ENCODE peak calls at places on chromosomes 1 and 21, in six cellular contexts. X is left ventricle myocardium inferior; W is colonic mucosa; S is stomach; C is activated CD8-positive, alpha-beta T cell treated with anti-CD3 and anti-CD28 coated beads for 36 hours; I is neural crest cell. E is an unnamed sample.

GRCh38 chr1:5595531-5596170 is 396.6 kb downstream of the NPHP4 start:
- DNase-seq in S (peak), C (no peak), X (no peak), I (no peak), W (peak), E (no peak)

GRCh38 chr1:202164271-202165037 is 4.1 kb upstream of the PTPN7 start:
- DNase-seq in S (no peak), I (no peak), W (no peak), X (no peak), C (peak), E (no peak)

GRCh38 chr21:37712204-37712934 is 203.9 kb downstream of the KCNJ6 start:
- DNase-seq in I (peak), W (peak), S (peak), X (peak), C (peak), E (peak)

GRCh38 chr1:49841767-49842166 is 182.0 kb downstream of the AGBL4 start:
- DNase-seq in I (no peak), C (no peak), W (no peak), S (no peak), X (no peak), E (no peak)

GRCh38 chr1:94259635-94260289 is 22.4 kb upstream of the ARHGAP29 start:
- DNase-seq in I (no peak), W (no peak), S (no peak), C (no peak), X (no peak), E (no peak)

GRCh38 chr1:36962991-36963390 is 71.3 kb downstream of the GRIK3 start:
- DNase-seq in X (no peak), S (no peak), C (no peak), I (no peak), W (no peak), E (no peak)

GRCh38 chr1:42963378-42964005 is 4.8 kb upstream of the SLC2A1 start:
- DNase-seq in I (no peak), X (no peak), W (no peak), S (no peak), C (peak), E (no peak)

GRCh38 chr1:12022036-12022435 is 2.7 kb downstream of the MIIP start:
- DNase-seq in S (no peak), X (no peak), C (no peak), W (no peak), I (no peak), E (no peak)

GRCh38 chr1:220335668-220336067 is 63.4 kb upstream of the RAB3GAP2 start:
- DNase-seq in W (no peak), I (no peak), C (no peak), S (peak), X (no peak), E (no peak)

GRCh38 chr1:203273869-203274602 is 31.3 kb upstream of the BTG2 start:
- DNase-seq in C (peak), I (no peak), X (peak), W (peak), S (peak), E (peak)

GRCh38 chr1:224380003-224380402 is 23.3 kb downstream of the CNIH4 start:
- DNase-seq in I (no peak), S (no peak), C (peak), X (no peak), W (no peak), E (no peak)

GRCh38 chr1:25487628-25488027 is 55.8 kb upstream of the LDLRAP1 start:
- DNase-seq in W (no peak), S (no peak), I (peak), C (peak), X (no peak), E (no peak)

GRCh38 chr1:99808391-99809115 is 41.6 kb upstream of the AGL start:
- DNase-seq in X (no peak), W (peak), I (peak), S (no peak), C (peak), E (no peak)

GRCh38 chr1:54459714-54460113 is 53.5 kb upstream of the SSBP3 start:
- DNase-seq in X (no peak), I (peak), W (no peak), S (no peak), C (peak), E (no peak)

GRCh38 chr1:246267896-246268295 is 239.2 kb downstream of the SMYD3 start:
- DNase-seq in C (no peak), W (no peak), X (no peak), I (no peak), S (no peak), E (no peak)

GRCh38 chr1:172135923-172136610 is 284.4 kb upstream of the C1orf105 start:
- DNase-seq in I (no peak), C (no peak), S (no peak), X (no peak), W (no peak), E (no peak)

GRCh38 chr1:53468374-53468773 is 9.2 kb downstream of the DMRTB1 start:
- DNase-seq in I (no peak), S (peak), C (no peak), W (no peak), X (no peak), E (no peak)

GRCh38 chr1:27111771-27112573 is 43.0 kb downstream of the SLC9A1 start:
- DNase-seq in C (peak), I (no peak), X (peak), S (peak), W (peak), E (peak)

GRCh38 chr1:47791879-47792608 is 205.1 kb downstream of the TRABD2B start:
- DNase-seq in C (no peak), I (no peak), S (no peak), W (no peak), X (no peak), E (no peak)

GRCh38 chr1:26666855-26667254 is 29.0 kb upstream of the ARID1A start:
- DNase-seq in X (no peak), S (no peak), I (no peak), C (peak), W (no peak), E (no peak)

GRCh38 chr1:79682478-79682877 is 675.9 kb upstream of the ADGRL4 start:
- DNase-seq in X (no peak), I (no peak), S (no peak), C (no peak), W (no peak), E (no peak)

GRCh38 chr1:230536641-230537155 is 105.6 kb upstream of the COG2 start:
- DNase-seq in I (no peak), C (no peak), X (no peak), W (no peak), S (no peak), E (no peak)

GRCh38 chr1:205502992-205503391 is 1.5 kb upstream of the CDK18 start:
- DNase-seq in C (no peak), X (no peak), W (no peak), I (no peak), S (no peak), E (no peak)

GRCh38 chr1:22969224-22969829 is 3.3 kb downstream of the LACTBL1 start:
- DNase-seq in S (no peak), W (peak), X (no peak), I (no peak), C (no peak), E (no peak)

GRCh38 chr1:228768345-228768717 is 33.1 kb downstream of the RHOU start:
- DNase-seq in C (no peak), W (no peak), I (no peak), S (no peak), X (no peak), E (no peak)
- TF ChIP-seq CTCF in C (no peak), W (no peak), I (no peak), S (no peak), X (no peak), E (no peak)

GRCh38 chr1:212410231-212410825 is 4.4 kb downstream of the PACC1 start:
- DNase-seq in I (no peak), S (no peak), W (no peak), X (no peak), C (no peak), E (no peak)

GRCh38 chr1:212414328-212415106 is at the start of gene PACC1:
- DNase-seq in I (peak), C (peak), X (peak), W (peak), S (peak), E (peak)

GRCh38 chr1:212413902-212414327 is 771 bp downstream of the PACC1 start:
- DNase-seq in W (no peak), S (no peak), I (peak), X (no peak), C (no peak), E (no peak)

GRCh38 chr1:212412374-212412773 is 2.3 kb downstream of the PACC1 start:
- DNase-seq in X (no peak), I (no peak), C (no peak), W (no peak), S (no peak), E (no peak)

GRCh38 chr1:212415107-212415841 is 588 bp upstream of the PACC1 start:
- DNase-seq in W (no peak), C (peak), I (no peak), X (no peak), S (no peak), E (no peak)
- TF ChIP-seq CTCF in W (no peak), C (no peak), I (no peak), X (no peak), S (no peak), E (no peak)

DNA sequence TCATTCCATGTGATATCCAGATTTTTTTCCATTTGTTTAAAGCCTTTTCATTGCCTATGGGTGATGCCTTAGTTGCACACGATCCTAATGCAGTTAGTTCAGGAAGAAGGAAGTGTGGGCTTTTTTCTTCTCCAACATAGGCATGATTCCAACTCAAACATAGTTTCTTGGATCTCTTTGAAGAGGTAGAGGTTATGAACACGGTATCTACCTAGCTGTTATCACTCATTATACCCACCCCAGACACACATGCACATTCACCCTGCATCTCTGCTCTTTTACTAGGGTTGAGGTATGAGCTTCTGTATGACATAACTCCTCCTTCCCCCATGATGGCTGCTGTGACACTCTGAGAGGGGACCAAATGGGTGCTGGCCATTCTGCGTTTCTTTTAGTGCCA is 122.1 kb upstream of the ZNF648 start:
- DNase-seq in S (no peak), C (no peak), W (peak), X (no peak), I (no peak), E (no peak)
- TF ChIP-seq CTCF in S (no peak), C (no peak), W (no peak), X (no peak), I (no peak), E (no peak)

GRCh38 chr1:1374861-1375662 is at the start of gene AURKAIP1:
- DNase-seq in I (peak), W (peak), C (peak), X (peak), S (peak), E (peak)
- TF ChIP-seq CTCF in I (peak), W (no peak), C (no peak), X (peak), S (no peak), E (peak)

DNA sequence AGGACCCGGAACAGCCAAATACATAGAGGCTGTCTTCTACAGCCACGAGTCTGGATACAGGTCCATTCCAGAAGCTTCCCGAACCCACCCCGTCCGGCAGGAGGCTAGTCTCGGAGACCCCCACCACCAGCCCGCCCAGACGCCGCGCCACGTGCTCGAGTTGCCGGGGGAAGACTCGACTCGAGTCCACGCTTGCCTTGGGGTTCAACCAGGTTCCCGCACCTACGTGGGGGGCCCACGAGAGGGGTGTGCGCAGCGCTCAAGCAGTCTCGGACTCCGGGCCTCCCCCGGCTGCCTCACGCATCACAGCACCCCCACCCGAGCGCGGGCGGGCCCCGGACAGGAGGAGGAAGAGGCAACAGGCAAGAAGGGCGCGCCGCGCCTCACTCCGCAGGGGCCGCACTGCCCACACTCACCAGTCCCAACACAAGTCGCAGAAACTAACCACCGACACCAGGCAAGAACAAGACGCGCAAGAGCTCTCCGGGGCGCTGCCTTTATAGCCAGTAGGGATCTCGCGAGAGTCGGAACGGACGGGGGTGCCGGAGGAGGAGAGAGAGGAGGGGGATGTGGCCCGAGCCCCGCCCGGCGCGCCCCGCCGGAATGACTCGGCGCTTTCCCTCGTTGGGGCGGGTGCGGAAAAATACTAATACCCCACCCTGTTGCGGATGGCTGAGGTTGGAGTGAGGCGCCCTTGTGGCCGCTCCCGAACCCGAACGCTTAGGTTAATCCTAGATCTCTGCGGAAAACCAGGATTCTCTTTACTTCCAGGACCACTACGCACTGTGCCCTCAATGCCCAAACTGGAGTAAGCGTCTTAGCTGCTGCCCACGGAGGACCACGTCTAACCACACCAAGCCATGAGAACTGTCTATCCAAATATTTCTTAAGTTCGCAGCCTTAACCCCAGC is at the start of gene PRDX1:
- DNase-seq in I (peak), X (peak), S (peak), C (peak), W (peak), E (peak)
- TF ChIP-seq CTCF in I (peak), X (no peak), S (no peak), C (no peak), W (no peak), E (peak)

DNA sequence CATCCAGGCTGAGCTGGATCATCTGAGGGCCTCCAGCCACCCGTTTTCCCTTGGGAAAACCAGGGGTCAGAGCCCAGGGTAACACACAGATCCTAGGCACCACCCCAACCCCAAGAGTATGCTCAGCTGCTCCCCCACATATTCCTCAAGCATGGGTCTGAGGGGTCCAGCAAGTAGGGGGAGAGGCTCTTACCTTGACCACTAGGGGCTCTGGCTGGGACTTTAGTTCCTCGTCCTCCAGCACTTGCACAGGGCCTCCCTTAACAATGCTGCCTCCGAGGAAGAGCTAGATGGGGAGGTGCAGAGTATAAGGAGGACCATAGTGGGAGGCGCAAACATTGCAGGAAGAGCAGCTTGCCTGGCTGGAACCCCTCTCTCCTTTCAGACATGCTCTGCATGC is 7.5 kb downstream of the SELENBP1 start:
- DNase-seq in C (no peak), S (no peak), I (no peak), W (no peak), X (no peak), E (no peak)
- TF ChIP-seq CTCF in C (no peak), S (no peak), I (no peak), W (no peak), X (no peak), E (no peak)

DNA sequence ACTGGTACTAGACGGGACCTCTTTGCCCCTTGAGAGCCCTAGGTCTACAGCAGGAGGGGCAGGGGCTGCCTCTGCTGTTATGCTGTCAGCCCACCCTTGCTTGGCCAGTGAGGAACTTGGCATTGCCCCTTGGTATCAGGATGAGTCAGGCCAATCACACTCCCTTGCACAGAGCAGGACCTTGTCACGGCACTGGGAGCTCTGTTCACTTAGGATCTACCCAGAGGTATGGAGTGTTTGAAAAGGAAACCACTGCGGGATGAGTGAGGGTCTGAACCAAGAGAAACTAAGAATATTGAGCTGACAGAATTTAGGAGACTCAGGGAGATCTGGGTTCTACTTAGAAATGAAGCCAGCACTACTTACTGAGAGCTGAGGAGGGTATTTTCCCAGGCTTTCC is 1.8 kb downstream of the FABP3 start:
- DNase-seq in S (no peak), C (no peak), W (no peak), I (no peak), X (no peak), E (no peak)
- TF ChIP-seq CTCF in S (no peak), C (no peak), W (no peak), I (no peak), X (no peak), E (no peak)

GRCh38 chr1:58804853-58805252 is 21.0 kb upstream of the JUN start:
- DNase-seq in I (no peak), W (peak), S (no peak), C (no peak), X (no peak), E (no peak)
- TF ChIP-seq CTCF in I (no peak), W (no peak), S (no peak), C (no peak), X (no peak), E (no peak)

DNA sequence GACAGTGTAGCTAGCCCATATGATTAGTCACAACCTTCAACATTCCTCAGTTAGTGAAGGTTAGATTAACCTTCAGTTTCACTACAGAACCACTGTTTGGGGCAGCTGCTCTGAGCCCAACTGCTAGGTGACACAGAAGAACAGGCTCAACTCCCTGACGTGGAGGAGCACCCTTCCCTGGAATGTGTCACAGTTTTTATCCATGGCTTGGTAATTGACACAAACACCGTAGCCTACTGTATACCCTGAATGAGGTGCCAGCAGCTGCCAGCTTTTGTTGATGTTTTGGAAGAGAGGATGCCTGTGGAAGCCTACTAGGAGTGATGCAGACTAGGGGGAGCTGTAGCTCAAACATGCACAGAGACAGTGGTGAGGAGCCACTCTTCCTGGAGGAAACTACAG is 56.6 kb upstream of the CR2 start:
- DNase-seq in C (no peak), S (no peak), I (no peak), W (no peak), X (no peak), E (no peak)
- TF ChIP-seq CTCF in C (no peak), S (no peak), I (no peak), W (no peak), X (no peak), E (no peak)

DNA sequence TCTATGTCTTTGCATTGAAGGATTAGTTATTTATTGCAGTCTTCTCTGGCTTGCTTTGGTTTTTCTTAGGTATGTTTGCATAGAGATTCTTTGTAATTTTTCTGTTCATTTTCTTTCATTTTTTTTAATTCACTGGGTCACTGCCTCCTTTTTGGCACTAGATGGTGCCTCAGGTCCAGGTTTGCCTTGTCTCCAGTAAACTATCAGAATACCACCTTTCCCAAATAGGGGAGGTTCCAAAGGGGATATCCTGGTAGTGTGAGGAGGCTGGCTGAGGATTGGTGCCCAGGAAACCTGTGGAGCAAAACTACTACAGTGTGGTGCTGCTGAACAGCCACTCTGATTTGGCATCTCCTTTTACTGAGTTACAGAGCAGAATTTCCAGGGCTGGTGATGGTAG is 257.1 kb downstream of the KCTD3 start:
- DNase-seq in X (no peak), C (no peak), I (no peak), S (no peak), W (no peak), E (no peak)
- TF ChIP-seq CTCF in X (no peak), C (no peak), I (peak), S (no peak), W (no peak), E (no peak)